ENCODE peak calls at places on chromosome 18, in nine cellular contexts. One of them, this sample, is unnamed.

GRCh38 chr18:6327485-6327884 is 87.2 kb downstream of the L3MBTL4 start:
- DNase-seq in psoas muscle: no peak
- DNase-seq in adrenal gland: no peak
- DNase-seq in CD8-positive, alpha-beta T cell: no peak
- DNase-seq in hepatocyte: no peak
- DNase-seq in gastrocnemius medialis: no peak
- DNase-seq in foreskin fibroblast: no peak
- DNase-seq in PC-9: no peak
- DNase-seq in fibroblast of lung: no peak
- DNase-seq in this sample: no peak

GRCh38 chr18:62612721-62613120 is 89.9 kb downstream of the ZCCHC2 start:
- DNase-seq in psoas muscle: no peak
- DNase-seq in adrenal gland: no peak
- DNase-seq in CD8-positive, alpha-beta T cell: no peak
- DNase-seq in hepatocyte: no peak
- DNase-seq in gastrocnemius medialis: no peak
- DNase-seq in foreskin fibroblast: no peak
- DNase-seq in PC-9: no peak
- DNase-seq in fibroblast of lung: no peak
- DNase-seq in this sample: no peak

GRCh38 chr18:2932247-2933181 is 80.4 kb downstream of the LPIN2 start:
- DNase-seq in psoas muscle: no peak
- DNase-seq in adrenal gland: no peak
- DNase-seq in CD8-positive, alpha-beta T cell: peak; percentile 38
- DNase-seq in hepatocyte: peak; percentile 81
- DNase-seq in gastrocnemius medialis: no peak
- DNase-seq in foreskin fibroblast: peak; percentile 37
- DNase-seq in PC-9: peak; percentile 32
- DNase-seq in fibroblast of lung: peak; percentile 81
- DNase-seq in this sample: no peak

GRCh38 chr18:24868760-24869237 is 408.4 kb downstream of the HRH4 start:
- DNase-seq in psoas muscle: no peak
- DNase-seq in adrenal gland: no peak
- DNase-seq in CD8-positive, alpha-beta T cell: no peak
- DNase-seq in hepatocyte: peak; percentile 26
- DNase-seq in gastrocnemius medialis: no peak
- DNase-seq in foreskin fibroblast: peak; percentile 7
- DNase-seq in PC-9: no peak
- DNase-seq in fibroblast of lung: peak; percentile 30
- DNase-seq in this sample: no peak

GRCh38 chr18:24263078-24263477 is 124.2 kb downstream of the CABYR start:
- DNase-seq in psoas muscle: no peak
- DNase-seq in adrenal gland: no peak
- DNase-seq in CD8-positive, alpha-beta T cell: no peak
- DNase-seq in hepatocyte: no peak
- DNase-seq in gastrocnemius medialis: no peak
- DNase-seq in foreskin fibroblast: no peak
- DNase-seq in PC-9: no peak
- DNase-seq in fibroblast of lung: no peak
- DNase-seq in this sample: no peak

GRCh38 chr18:32804126-32804888 is 31.5 kb upstream of the KLHL14 start:
- DNase-seq in psoas muscle: no peak
- DNase-seq in adrenal gland: no peak
- DNase-seq in CD8-positive, alpha-beta T cell: no peak
- DNase-seq in hepatocyte: no peak
- DNase-seq in gastrocnemius medialis: no peak
- DNase-seq in foreskin fibroblast: no peak
- DNase-seq in PC-9: no peak
- DNase-seq in fibroblast of lung: no peak
- DNase-seq in this sample: no peak

GRCh38 chr18:9380571-9381390 is 46.2 kb downstream of the TWSG1 start:
- DNase-seq in psoas muscle: no peak
- DNase-seq in adrenal gland: no peak
- DNase-seq in CD8-positive, alpha-beta T cell: no peak
- DNase-seq in hepatocyte: no peak
- DNase-seq in gastrocnemius medialis: no peak
- DNase-seq in foreskin fibroblast: no peak
- DNase-seq in PC-9: no peak
- DNase-seq in fibroblast of lung: peak; percentile 78
- DNase-seq in this sample: no peak

GRCh38 chr18:77102246-77103040 is 30.1 kb downstream of the MBP start:
- DNase-seq in psoas muscle: no peak
- DNase-seq in adrenal gland: no peak
- DNase-seq in CD8-positive, alpha-beta T cell: no peak
- DNase-seq in hepatocyte: no peak
- DNase-seq in gastrocnemius medialis: no peak
- DNase-seq in foreskin fibroblast: peak; percentile 79
- DNase-seq in PC-9: no peak
- DNase-seq in fibroblast of lung: peak; percentile 92
- DNase-seq in this sample: no peak

GRCh38 chr18:63348508-63349136 is 18.4 kb downstream of the KDSR start:
- DNase-seq in psoas muscle: no peak
- DNase-seq in adrenal gland: no peak
- DNase-seq in CD8-positive, alpha-beta T cell: no peak
- DNase-seq in hepatocyte: no peak
- DNase-seq in gastrocnemius medialis: no peak
- DNase-seq in foreskin fibroblast: no peak
- DNase-seq in PC-9: no peak
- DNase-seq in fibroblast of lung: no peak
- DNase-seq in this sample: no peak

GRCh38 chr18:12321331-12321730 is 13.3 kb downstream of the TUBB6 start:
- DNase-seq in psoas muscle: no peak
- DNase-seq in adrenal gland: peak; percentile 51
- DNase-seq in CD8-positive, alpha-beta T cell: no peak
- DNase-seq in hepatocyte: no peak
- DNase-seq in gastrocnemius medialis: no peak
- DNase-seq in foreskin fibroblast: no peak
- DNase-seq in PC-9: no peak
- DNase-seq in fibroblast of lung: no peak
- DNase-seq in this sample: no peak

GRCh38 chr18:1708006-1708405 is 803.3 kb downstream of the ADCYAP1 start:
- DNase-seq in psoas muscle: no peak
- DNase-seq in adrenal gland: no peak
- DNase-seq in CD8-positive, alpha-beta T cell: no peak
- DNase-seq in hepatocyte: no peak
- DNase-seq in gastrocnemius medialis: no peak
- DNase-seq in foreskin fibroblast: no peak
- DNase-seq in PC-9: no peak
- DNase-seq in fibroblast of lung: no peak
- DNase-seq in this sample: no peak

GRCh38 chr18:46073474-46074331 is 1.6 kb upstream of the PSTPIP2 start:
- DNase-seq in psoas muscle: no peak
- DNase-seq in adrenal gland: peak; percentile 71
- DNase-seq in CD8-positive, alpha-beta T cell: peak; percentile 27
- DNase-seq in hepatocyte: peak; percentile 79
- DNase-seq in gastrocnemius medialis: no peak
- DNase-seq in foreskin fibroblast: peak; percentile 50
- DNase-seq in PC-9: peak; percentile 31
- DNase-seq in fibroblast of lung: peak; percentile 74
- DNase-seq in this sample: peak; percentile 26

GRCh38 chr18:21513741-21514140 is 86.8 kb downstream of the ESCO1 start:
- DNase-seq in psoas muscle: no peak
- DNase-seq in adrenal gland: no peak
- DNase-seq in CD8-positive, alpha-beta T cell: no peak
- DNase-seq in hepatocyte: no peak
- DNase-seq in gastrocnemius medialis: no peak
- DNase-seq in foreskin fibroblast: no peak
- DNase-seq in PC-9: no peak
- DNase-seq in fibroblast of lung: no peak
- DNase-seq in this sample: no peak

GRCh38 chr18:59323931-59324622 is 5.6 kb upstream of the CPLX4 start:
- DNase-seq in psoas muscle: no peak
- DNase-seq in adrenal gland: no peak
- DNase-seq in CD8-positive, alpha-beta T cell: no peak
- DNase-seq in hepatocyte: no peak
- DNase-seq in gastrocnemius medialis: no peak
- DNase-seq in foreskin fibroblast: peak; percentile 18
- DNase-seq in PC-9: no peak
- DNase-seq in fibroblast of lung: no peak
- DNase-seq in this sample: no peak

GRCh38 chr18:42760290-42760689 is 355.2 kb downstream of the RIT2 start:
- DNase-seq in psoas muscle: no peak
- DNase-seq in adrenal gland: no peak
- DNase-seq in CD8-positive, alpha-beta T cell: no peak
- DNase-seq in hepatocyte: no peak
- DNase-seq in gastrocnemius medialis: no peak
- DNase-seq in foreskin fibroblast: no peak
- DNase-seq in PC-9: no peak
- DNase-seq in fibroblast of lung: no peak
- DNase-seq in this sample: no peak

GRCh38 chr18:7619676-7620075 is 52.6 kb downstream of the PTPRM start:
- DNase-seq in psoas muscle: no peak
- DNase-seq in adrenal gland: no peak
- DNase-seq in CD8-positive, alpha-beta T cell: no peak
- DNase-seq in hepatocyte: no peak
- DNase-seq in gastrocnemius medialis: no peak
- DNase-seq in foreskin fibroblast: no peak
- DNase-seq in PC-9: no peak
- DNase-seq in fibroblast of lung: no peak
- DNase-seq in this sample: no peak

GRCh38 chr18:55199291-55199963 is 240.2 kb upstream of the CCDC68 start:
- DNase-seq in psoas muscle: no peak
- DNase-seq in adrenal gland: no peak
- DNase-seq in CD8-positive, alpha-beta T cell: no peak
- DNase-seq in hepatocyte: no peak
- DNase-seq in gastrocnemius medialis: no peak
- DNase-seq in foreskin fibroblast: no peak
- DNase-seq in PC-9: no peak
- DNase-seq in fibroblast of lung: no peak
- DNase-seq in this sample: no peak

GRCh38 chr18:80238651-80239260 is 8.6 kb downstream of the PARD6G start:
- DNase-seq in psoas muscle: no peak
- DNase-seq in adrenal gland: no peak
- DNase-seq in CD8-positive, alpha-beta T cell: no peak
- DNase-seq in hepatocyte: no peak
- DNase-seq in gastrocnemius medialis: no peak
- DNase-seq in foreskin fibroblast: no peak
- DNase-seq in PC-9: no peak
- DNase-seq in fibroblast of lung: no peak
- DNase-seq in this sample: no peak

GRCh38 chr18:55331301-55331700 is 256.7 kb downstream of the TCF4 start:
- DNase-seq in psoas muscle: no peak
- DNase-seq in adrenal gland: no peak
- DNase-seq in CD8-positive, alpha-beta T cell: no peak
- DNase-seq in hepatocyte: no peak
- DNase-seq in gastrocnemius medialis: no peak
- DNase-seq in foreskin fibroblast: no peak
- DNase-seq in PC-9: no peak
- DNase-seq in fibroblast of lung: no peak
- DNase-seq in this sample: no peak

GRCh38 chr18:56162871-56163270 is 475.5 kb downstream of the TXNL1 start:
- DNase-seq in psoas muscle: no peak
- DNase-seq in adrenal gland: no peak
- DNase-seq in CD8-positive, alpha-beta T cell: no peak
- DNase-seq in hepatocyte: no peak
- DNase-seq in gastrocnemius medialis: no peak
- DNase-seq in foreskin fibroblast: no peak
- DNase-seq in PC-9: no peak
- DNase-seq in fibroblast of lung: no peak
- DNase-seq in this sample: no peak

GRCh38 chr18:35478520-35479435 is 19.0 kb downstream of the INO80C start:
- DNase-seq in psoas muscle: no peak
- DNase-seq in adrenal gland: peak; percentile 78
- DNase-seq in CD8-positive, alpha-beta T cell: no peak
- DNase-seq in hepatocyte: peak; percentile 74
- DNase-seq in gastrocnemius medialis: no peak
- DNase-seq in foreskin fibroblast: peak; percentile 95
- DNase-seq in PC-9: peak; percentile 43
- DNase-seq in fibroblast of lung: peak; percentile 80
- DNase-seq in this sample: no peak
- TF ChIP-seq CTCF in psoas muscle: no peak
- TF ChIP-seq CTCF in adrenal gland: no peak
- TF ChIP-seq CTCF in CD8-positive, alpha-beta T cell: no peak
- TF ChIP-seq CTCF in hepatocyte: no peak
- TF ChIP-seq CTCF in gastrocnemius medialis: no peak
- TF ChIP-seq CTCF in foreskin fibroblast: no peak
- TF ChIP-seq CTCF in PC-9: no peak
- TF ChIP-seq CTCF in fibroblast of lung: no peak
- TF ChIP-seq CTCF in this sample: no peak

GRCh38 chr18:29749699-29750098 is 1292.8 kb downstream of the DSC3 start:
- DNase-seq in psoas muscle: no peak
- DNase-seq in adrenal gland: no peak
- DNase-seq in CD8-positive, alpha-beta T cell: no peak
- DNase-seq in hepatocyte: peak; percentile 14
- DNase-seq in gastrocnemius medialis: no peak
- DNase-seq in foreskin fibroblast: no peak
- DNase-seq in PC-9: no peak
- DNase-seq in fibroblast of lung: no peak
- DNase-seq in this sample: no peak
- TF ChIP-seq CTCF in psoas muscle: no peak
- TF ChIP-seq CTCF in adrenal gland: no peak
- TF ChIP-seq CTCF in CD8-positive, alpha-beta T cell: no peak
- TF ChIP-seq CTCF in hepatocyte: no peak
- TF ChIP-seq CTCF in gastrocnemius medialis: no peak
- TF ChIP-seq CTCF in foreskin fibroblast: no peak
- TF ChIP-seq CTCF in PC-9: no peak
- TF ChIP-seq CTCF in fibroblast of lung: no peak
- TF ChIP-seq CTCF in this sample: no peak

DNA sequence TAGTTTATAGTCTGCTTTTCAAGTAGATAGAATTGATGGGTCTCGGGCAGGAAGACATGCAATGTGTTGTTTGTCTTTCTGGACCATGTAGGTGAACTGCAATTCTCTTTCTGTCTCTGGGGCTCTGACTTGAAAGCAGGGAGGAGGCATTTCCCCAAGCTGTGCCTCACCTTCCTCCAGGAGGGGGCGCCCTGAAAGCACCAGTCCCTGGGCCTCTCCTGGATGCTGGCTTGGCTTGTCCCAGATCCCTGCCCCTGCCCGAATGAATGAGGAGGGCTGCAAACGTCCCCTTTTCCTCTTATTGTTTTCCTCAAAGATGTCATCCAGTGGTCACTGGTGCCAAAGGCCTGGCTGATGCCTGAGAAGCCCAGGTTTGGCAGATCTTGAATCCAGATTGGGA is 270.6 kb downstream of the CELF4 start:
- DNase-seq in psoas muscle: no peak
- DNase-seq in adrenal gland: no peak
- DNase-seq in CD8-positive, alpha-beta T cell: no peak
- DNase-seq in hepatocyte: peak; percentile 33
- DNase-seq in gastrocnemius medialis: no peak
- DNase-seq in foreskin fibroblast: no peak
- DNase-seq in PC-9: no peak
- DNase-seq in fibroblast of lung: no peak
- DNase-seq in this sample: peak; percentile 71
- TF ChIP-seq CTCF in psoas muscle: no peak
- TF ChIP-seq CTCF in adrenal gland: no peak
- TF ChIP-seq CTCF in CD8-positive, alpha-beta T cell: no peak
- TF ChIP-seq CTCF in hepatocyte: peak; percentile 31
- TF ChIP-seq CTCF in gastrocnemius medialis: no peak
- TF ChIP-seq CTCF in foreskin fibroblast: peak; percentile 26
- TF ChIP-seq CTCF in PC-9: peak; percentile 29
- TF ChIP-seq CTCF in fibroblast of lung: no peak
- TF ChIP-seq CTCF in this sample: peak; percentile 22

DNA sequence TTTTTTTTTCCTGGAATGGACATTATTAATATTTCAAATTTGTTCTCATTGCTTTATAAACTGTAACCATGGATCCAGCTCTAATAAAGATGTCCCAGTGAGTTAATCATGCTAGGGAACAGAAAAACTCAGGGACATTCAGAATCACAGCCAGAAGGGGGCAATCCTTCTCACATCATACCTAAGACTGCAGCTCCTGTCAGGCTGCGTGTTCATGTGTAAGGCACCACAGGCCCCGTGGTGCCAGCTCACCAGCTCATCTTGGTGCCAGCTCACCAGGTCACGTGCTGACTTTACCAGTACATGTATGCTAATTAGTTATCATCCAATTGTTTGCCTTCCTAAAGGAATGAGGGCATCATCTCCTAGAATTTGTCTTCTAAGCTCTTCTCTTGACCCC is 84.7 kb upstream of the NEDD4L start:
- DNase-seq in psoas muscle: no peak
- DNase-seq in adrenal gland: peak; percentile 52
- DNase-seq in CD8-positive, alpha-beta T cell: no peak
- DNase-seq in hepatocyte: peak; percentile 70
- DNase-seq in gastrocnemius medialis: no peak
- DNase-seq in foreskin fibroblast: peak; percentile 43
- DNase-seq in PC-9: peak; percentile 2
- DNase-seq in fibroblast of lung: peak; percentile 56
- DNase-seq in this sample: no peak
- TF ChIP-seq CTCF in psoas muscle: no peak
- TF ChIP-seq CTCF in adrenal gland: peak; percentile 18
- TF ChIP-seq CTCF in CD8-positive, alpha-beta T cell: no peak
- TF ChIP-seq CTCF in hepatocyte: peak; percentile 50
- TF ChIP-seq CTCF in gastrocnemius medialis: no peak
- TF ChIP-seq CTCF in foreskin fibroblast: peak; percentile 20
- TF ChIP-seq CTCF in PC-9: peak; percentile 58
- TF ChIP-seq CTCF in fibroblast of lung: peak; percentile 34
- TF ChIP-seq CTCF in this sample: peak; percentile 28